ENCODE peak calls at places on chromosomes 3 and 15, in four cellular contexts. Z is thoracic aorta, Y is right lobe of liver, V is left ventricle myocardium inferior. I is an unnamed sample.

GRCh38 chr3:122003596-122003995 is 18.5 kb downstream of the ILDR1 start:
- DNase-seq in Z (no peak), Y (no peak), V (no peak), I (no peak)

GRCh38 chr3:192745150-192745549 is 17.8 kb upstream of the FGF12 start:
- DNase-seq in Z (no peak), Y (no peak), V (no peak), I (no peak)

GRCh38 chr3:23600178-23600577 is 205.6 kb upstream of the UBE2E1 start:
- DNase-seq in Z (no peak), Y (no peak), V (no peak), I (no peak)

GRCh38 chr3:90015688-90016356 is 908.4 kb downstream of the EPHA3 start:
- DNase-seq in Z (no peak), Y (no peak), V (no peak), I (no peak)

GRCh38 chr3:67489816-67490215 is 164.6 kb downstream of the SUCLG2 start:
- DNase-seq in Z (no peak), Y (no peak), V (no peak), I (no peak)

GRCh38 chr3:125585595-125586223 is 9.6 kb downstream of the OSBPL11 start:
- DNase-seq in Z (no peak), Y (peak), V (peak), I (no peak)

GRCh38 chr3:146536681-146537080 is 7.7 kb downstream of the PLSCR1 start:
- DNase-seq in Z (no peak), Y (no peak), V (no peak), I (no peak)

GRCh38 chr3:183812746-183813445 is 12.5 kb downstream of the MAP6D1 start:
- DNase-seq in Z (no peak), Y (no peak), V (no peak), I (no peak)

GRCh38 chr3:129697229-129697970 is 90.9 kb upstream of the PLXND1 start:
- DNase-seq in Z (no peak), Y (no peak), V (no peak), I (no peak)

GRCh38 chr3:13013994-13014754 is 59.1 kb downstream of the IQSEC1 start:
- DNase-seq in Z (no peak), Y (no peak), V (no peak), I (peak)

GRCh38 chr3:138673641-138674040 is 65.1 kb downstream of the FAIM start:
- DNase-seq in Z (no peak), Y (no peak), V (no peak), I (no peak)

GRCh38 chr15:62853833-62854210 is 188.7 kb upstream of the TPM1 start:
- DNase-seq in Z (no peak), Y (no peak), V (no peak), I (no peak)

GRCh38 chr15:82312611-82313349 is 36.5 kb downstream of the GOLGA6L10 start:
- DNase-seq in Z (no peak), Y (no peak), V (no peak), I (no peak)

GRCh38 chr15:58261368-58261767 is 123.2 kb downstream of the AQP9 start:
- DNase-seq in Z (no peak), Y (no peak), V (no peak), I (no peak)

GRCh38 chr15:58260911-58261267 is 122.7 kb downstream of the AQP9 start:
- DNase-seq in Z (no peak), Y (no peak), V (peak), I (no peak)

GRCh38 chr15:58260186-58260910 is 122.2 kb downstream of the AQP9 start:
- DNase-seq in Z (no peak), Y (no peak), V (peak), I (no peak)

GRCh38 chr15:58257776-58258325 is 119.7 kb downstream of the AQP9 start:
- DNase-seq in Z (no peak), Y (no peak), V (no peak), I (no peak)

DNA sequence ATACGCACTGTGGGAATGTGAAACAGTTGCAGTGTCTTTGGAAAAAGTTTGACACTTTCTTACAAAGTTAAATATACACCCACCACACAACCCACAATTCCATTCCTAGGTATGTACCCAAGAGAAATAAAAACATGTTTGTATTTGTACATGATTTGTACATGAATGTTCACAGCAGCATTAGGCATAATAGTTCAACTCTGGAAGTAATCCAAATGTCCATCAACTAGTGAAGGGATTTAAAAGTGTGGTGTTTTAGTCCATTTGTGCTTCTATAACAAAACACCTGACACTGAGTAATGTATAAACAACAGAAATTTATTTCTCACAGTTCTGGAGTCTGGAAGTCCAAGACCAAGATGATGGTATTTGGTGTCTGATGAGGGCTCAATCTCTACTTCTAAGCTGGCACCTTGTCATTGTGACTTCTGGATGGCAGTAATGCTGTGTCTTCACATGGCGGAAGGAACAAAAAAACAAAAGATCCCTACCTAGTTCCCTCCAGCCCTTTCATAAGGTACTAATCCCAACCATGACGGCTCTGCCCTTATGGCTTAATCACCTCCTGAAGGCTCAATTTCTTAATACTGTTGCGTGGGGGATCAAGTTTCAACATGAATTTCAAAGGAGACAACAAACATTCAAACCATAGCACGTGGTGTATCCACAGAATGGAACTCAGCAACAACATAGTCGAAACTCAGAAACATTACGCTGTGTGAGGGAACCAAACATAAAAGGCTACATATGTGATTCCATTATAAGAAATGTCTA is 120.5 kb downstream of the AQP9 start:
- DNase-seq in Z (no peak), Y (no peak), V (no peak), I (no peak)
- H3K27ac ChIP-seq in Z (no peak), Y (no peak), V (no peak), I (no peak)

GRCh38 chr15:25408428-25408827 is 30.4 kb downstream of the UBE3A start:
- DNase-seq in Z (no peak), Y (no peak), V (no peak), I (no peak)
- H3K27ac ChIP-seq in Z (no peak), Y (no peak), V (peak), I (no peak)

GRCh38 chr3:171813897-171814460 is 3.7 kb upstream of the PLD1 start:
- DNase-seq in Z (no peak), Y (no peak), V (no peak), I (no peak)
- H3K27ac ChIP-seq in Z (no peak), Y (peak), V (peak), I (no peak)

DNA sequence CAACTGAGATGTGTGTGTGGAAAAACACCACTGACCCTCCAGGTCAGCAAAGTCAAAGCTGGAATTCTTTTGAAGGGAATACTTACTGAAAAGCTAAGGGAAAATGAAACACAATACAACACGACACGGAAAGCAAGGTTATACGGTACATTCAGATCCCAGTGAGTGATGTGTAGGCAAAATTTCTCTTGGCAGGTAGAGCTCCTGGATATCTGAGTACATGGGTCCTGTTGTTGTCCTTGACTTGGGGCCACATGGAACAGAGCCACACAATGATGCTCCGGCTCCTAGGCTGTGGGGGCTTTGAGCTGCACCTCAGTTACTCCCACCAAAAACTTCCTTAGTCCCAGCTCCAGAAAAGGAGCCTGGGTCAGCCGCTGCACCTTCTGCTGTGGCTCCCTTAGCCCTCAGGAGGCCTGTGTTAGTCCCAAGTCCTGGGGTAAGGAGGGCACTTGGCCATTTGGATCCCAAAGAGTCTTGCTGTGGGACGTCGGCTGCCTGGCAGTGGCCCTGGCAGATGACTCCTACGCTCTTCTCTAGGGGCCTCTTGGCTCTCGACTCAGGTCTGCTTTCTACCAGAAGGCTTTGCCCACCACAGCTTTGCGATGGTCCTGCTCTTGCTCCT is 95.6 kb downstream of the ADCY5 start:
- DNase-seq in Z (no peak), Y (no peak), V (no peak), I (no peak)
- H3K27ac ChIP-seq in Z (peak), Y (no peak), V (peak), I (no peak)

DNA sequence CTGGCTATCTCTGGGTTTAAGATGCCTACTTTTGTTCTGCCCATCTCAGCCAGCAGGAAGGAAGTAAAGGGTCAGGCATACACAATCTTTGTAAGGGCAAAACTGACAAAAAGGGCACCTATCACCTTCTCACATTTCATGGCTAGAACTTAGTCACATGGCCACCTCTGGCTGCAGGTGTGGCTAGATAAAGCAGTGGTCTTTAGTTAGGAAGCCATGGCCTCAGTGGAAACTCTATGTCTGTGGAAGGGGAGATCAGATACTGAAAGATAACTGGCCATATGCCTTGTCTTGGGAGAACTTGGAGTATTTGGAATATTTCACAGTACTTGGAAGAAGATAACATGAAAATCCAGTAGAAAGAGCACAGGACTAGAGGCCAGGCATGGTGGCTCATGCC is 80.7 kb upstream of the TBL1XR1 start:
- DNase-seq in Z (no peak), Y (no peak), V (no peak), I (no peak)
- H3K27ac ChIP-seq in Z (no peak), Y (no peak), V (no peak), I (no peak)

GRCh38 chr3:187139895-187140253 is 578 bp upstream of the RPL39L start:
- DNase-seq in Z (no peak), Y (no peak), V (no peak), I (no peak)
- H3K27ac ChIP-seq in Z (peak), Y (no peak), V (peak), I (no peak)

DNA sequence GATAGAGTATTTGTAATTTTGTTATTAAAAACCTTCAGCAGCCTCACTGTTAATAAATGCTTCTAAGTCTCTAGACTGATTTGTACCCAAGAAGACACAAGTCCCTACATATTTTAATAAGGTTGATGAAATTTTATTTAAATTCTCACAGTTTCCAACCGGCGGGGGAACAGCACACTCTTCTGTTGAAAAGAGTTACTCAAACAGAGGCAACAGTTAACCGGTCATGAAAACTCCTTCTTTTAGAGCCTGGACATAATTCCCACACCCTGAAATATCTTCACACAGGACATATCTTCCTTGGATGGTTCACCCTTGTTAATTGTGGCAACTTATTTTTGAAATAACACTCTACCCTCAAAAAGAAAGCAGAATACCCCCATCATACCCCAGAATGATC is 278.8 kb downstream of the FOXP1 start:
- DNase-seq in Z (no peak), Y (no peak), V (no peak), I (no peak)
- H3K27ac ChIP-seq in Z (peak), Y (peak), V (peak), I (no peak)

DNA sequence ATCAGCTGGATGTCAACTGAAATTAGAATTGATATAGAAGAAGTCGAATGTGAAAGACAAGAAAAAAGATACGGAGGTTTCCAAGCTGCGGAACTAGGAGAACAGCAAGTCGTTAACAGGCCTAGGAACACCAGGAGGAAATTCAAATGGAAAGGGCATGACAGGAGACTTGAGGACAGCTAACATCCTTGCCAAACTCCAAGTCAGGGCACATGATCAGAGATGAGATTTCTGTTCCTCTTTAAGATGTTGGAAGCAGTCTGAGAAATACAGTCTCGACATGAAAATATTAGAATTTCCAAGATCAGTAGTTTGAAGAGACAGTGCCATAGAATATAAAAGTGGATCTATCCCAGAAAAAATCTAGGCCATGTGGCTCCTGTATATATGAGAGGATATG is 5.0 kb downstream of the MYO5A start:
- DNase-seq in Z (no peak), Y (no peak), V (no peak), I (no peak)
- H3K27ac ChIP-seq in Z (no peak), Y (no peak), V (no peak), I (no peak)

GRCh38 chr3:127792664-127793292 is 29.5 kb downstream of the MGLL start:
- DNase-seq in Z (no peak), Y (no peak), V (peak), I (peak)

GRCh38 chr3:127790009-127790533 is 32.2 kb downstream of the MGLL start:
- DNase-seq in Z (no peak), Y (no peak), V (no peak), I (no peak)

GRCh38 chr3:127791221-127791913 is 30.9 kb downstream of the MGLL start:
- DNase-seq in Z (no peak), Y (no peak), V (no peak), I (no peak)

GRCh38 chr3:127789051-127789450 is 33.3 kb downstream of the MGLL start:
- DNase-seq in Z (no peak), Y (no peak), V (no peak), I (peak)

DNA sequence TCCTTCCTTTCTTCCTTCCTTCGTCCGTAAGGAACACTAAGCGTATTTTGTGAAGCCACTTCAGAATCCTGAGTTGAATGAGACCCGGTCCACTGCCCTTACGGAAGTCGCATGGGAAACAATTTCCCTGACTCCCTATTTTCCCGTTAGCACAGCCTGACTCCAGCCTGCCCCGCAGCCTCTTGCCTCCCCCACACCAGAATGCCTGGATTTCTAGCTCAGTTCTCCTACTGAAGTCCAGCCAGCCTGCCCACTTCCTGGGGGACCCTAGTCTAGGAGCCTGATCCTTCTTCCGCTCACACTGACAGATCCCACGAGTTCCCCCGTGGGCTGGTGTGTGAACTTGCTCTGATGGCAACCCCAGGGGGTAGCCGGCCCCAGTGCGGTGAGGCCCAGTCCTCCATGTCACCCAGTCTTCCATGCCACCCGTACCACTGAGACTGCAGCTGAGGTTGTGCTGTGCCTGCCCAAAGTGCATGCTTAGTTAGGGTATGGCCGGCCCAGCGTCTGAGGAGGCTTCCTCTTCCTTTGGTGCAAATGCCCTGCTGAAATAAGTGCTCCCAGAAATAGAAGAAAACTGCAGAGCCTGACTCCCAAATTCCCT is 31.6 kb downstream of the MGLL start:
- DNase-seq in Z (no peak), Y (no peak), V (no peak), I (peak)
- H3K27ac ChIP-seq in Z (peak), Y (no peak), V (peak), I (no peak)